ENCODE peak calls at places on chromosomes 13 and 19, in ten cellular contexts. A is cardiac muscle cell, C is esophagus muscularis mucosa, P is bronchial epithelial cell, Z is upper lobe of right lung, S is heart right ventricle, F is cardiac fibroblast, Q is sigmoid colon, Y is GM23338, D is GM20000. L is an unnamed sample.

GRCh38 chr19:52941941-52942370 is 18.7 kb upstream of the ZNF888 start:
- DNase-seq in C (no peak), D (no peak), Z (peak; percentile 71), A (peak; percentile 23), P (peak; percentile 14), F (peak; percentile 32), S (peak; percentile 35), Q (peak; percentile 75), Y (peak; percentile 65), L (peak; percentile 39)

GRCh38 chr19:27740396-27740795 is 1472.6 kb downstream of the UQCRFS1 start:
- DNase-seq in Y (no peak), S (no peak), A (no peak), F (no peak), C (no peak), Q (no peak), D (no peak), Z (no peak), P (no peak), L (no peak)

GRCh38 chr19:45451181-45451849 is 16.5 kb upstream of the FOSB start:
- DNase-seq in S (no peak), A (peak; percentile 72), F (peak; percentile 69), C (no peak), D (no peak), Y (peak; percentile 53), P (peak; percentile 85), Z (no peak), Q (peak; percentile 83), L (peak; percentile 77)

GRCh38 chr13:98265669-98266551 is 88.8 kb upstream of the RNF113B start:
- DNase-seq in D (no peak), Y (no peak), C (no peak), P (no peak), Q (no peak), F (no peak), A (no peak), Z (no peak), S (no peak), L (no peak)

GRCh38 chr19:5125797-5126497 is 157.0 kb downstream of the KDM4B start:
- DNase-seq in A (peak; percentile 42), P (no peak), S (no peak), Q (no peak), F (peak; percentile 61), Z (no peak), D (no peak), C (no peak), Y (peak; percentile 84), L (no peak)

GRCh38 chr13:110442946-110443632 is 118.4 kb downstream of the RAB20 start:
- DNase-seq in D (no peak), Y (no peak), C (no peak), Q (no peak), P (peak; percentile 71), A (peak; percentile 67), S (no peak), Z (no peak), F (peak; percentile 68), L (peak; percentile 51)

GRCh38 chr13:98909016-98909415 is 68.8 kb downstream of the DOCK9 start:
- DNase-seq in A (no peak), Y (no peak), S (no peak), F (no peak), Q (no peak), Z (no peak), P (peak; percentile 89), D (no peak), C (no peak), L (peak; percentile 92)

GRCh38 chr13:65892859-65893258 is 1337.3 kb downstream of the PCDH9 start:
- DNase-seq in A (peak; percentile 5), D (no peak), F (peak; percentile 25), S (no peak), P (peak; percentile 37), Y (no peak), C (no peak), Q (no peak), Z (no peak), L (peak; percentile 42)

GRCh38 chr19:55620410-55620809 is 4.0 kb downstream of the ZNF784 start:
- DNase-seq in C (no peak), Q (no peak), Y (no peak), A (peak; percentile 43), D (no peak), Z (no peak), S (no peak), P (no peak), F (peak; percentile 20), L (no peak)

GRCh38 chr19:3450796-3451411 is 29.4 kb downstream of the SMIM24 start:
- DNase-seq in Q (peak; percentile 96), S (no peak), Z (peak; percentile 78), D (no peak), P (peak; percentile 95), F (peak; percentile 99), Y (no peak), C (peak; percentile 96), A (peak; percentile 100), L (peak; percentile 93)

GRCh38 chr13:20815469-20815868 is 41.7 kb upstream of the EEF1AKMT1 start:
- DNase-seq in C (no peak), Z (no peak), D (no peak), Y (no peak), Q (no peak), P (peak; percentile 39), A (no peak), S (no peak), F (no peak), L (peak; percentile 10)

GRCh38 chr19:18419195-18419698 is at the start of gene SSBP4:
- DNase-seq in Q (no peak), A (peak; percentile 90), D (peak; percentile 97), F (peak; percentile 89), Y (peak; percentile 88), Z (peak; percentile 86), P (no peak), S (peak; percentile 82), C (no peak), L (peak; percentile 76)
- TF ChIP-seq CTCF in Q (no peak), A (no peak), D (peak; percentile 36), F (no peak), Y (peak; percentile 39), Z (peak; percentile 29), P (no peak), S (peak; percentile 23), C (peak; percentile 26), L (no peak)

GRCh38 chr13:26186995-26187394 is 35.1 kb downstream of the RNF6 start:
- DNase-seq in Z (no peak), A (no peak), C (no peak), Q (no peak), Y (peak; percentile 31), P (no peak), F (no peak), D (no peak), S (no peak), L (no peak)

GRCh38 chr13:26184791-26185250 is 37.3 kb downstream of the RNF6 start:
- DNase-seq in Q (peak; percentile 76), S (peak; percentile 38), Z (no peak), A (peak; percentile 82), D (peak; percentile 67), C (no peak), Y (peak; percentile 65), P (peak; percentile 62), F (peak; percentile 84), L (peak; percentile 82)

GRCh38 chr13:26185720-26186119 is 36.4 kb downstream of the RNF6 start:
- DNase-seq in Z (no peak), F (no peak), C (no peak), A (no peak), S (no peak), P (peak; percentile 9), D (no peak), Q (no peak), Y (no peak), L (no peak)

GRCh38 chr13:26183416-26183815 is 38.7 kb downstream of the RNF6 start:
- DNase-seq in Z (no peak), Y (no peak), C (no peak), A (no peak), S (no peak), D (no peak), P (no peak), Q (no peak), F (no peak), L (no peak)

GRCh38 chr13:26186141-26186870 is 35.8 kb downstream of the RNF6 start:
- DNase-seq in F (peak; percentile 96), A (peak; percentile 96), P (peak; percentile 82), Z (peak; percentile 96), Y (peak; percentile 97), S (peak; percentile 87), C (peak; percentile 94), Q (peak; percentile 92), D (peak; percentile 83), L (peak; percentile 96)
- TF ChIP-seq CTCF in F (peak; percentile 55), A (peak; percentile 45), P (peak; percentile 71), Z (peak; percentile 43), Y (peak; percentile 60), S (no peak), C (peak; percentile 17), Q (no peak), D (peak; percentile 44), L (peak; percentile 48)

DNA sequence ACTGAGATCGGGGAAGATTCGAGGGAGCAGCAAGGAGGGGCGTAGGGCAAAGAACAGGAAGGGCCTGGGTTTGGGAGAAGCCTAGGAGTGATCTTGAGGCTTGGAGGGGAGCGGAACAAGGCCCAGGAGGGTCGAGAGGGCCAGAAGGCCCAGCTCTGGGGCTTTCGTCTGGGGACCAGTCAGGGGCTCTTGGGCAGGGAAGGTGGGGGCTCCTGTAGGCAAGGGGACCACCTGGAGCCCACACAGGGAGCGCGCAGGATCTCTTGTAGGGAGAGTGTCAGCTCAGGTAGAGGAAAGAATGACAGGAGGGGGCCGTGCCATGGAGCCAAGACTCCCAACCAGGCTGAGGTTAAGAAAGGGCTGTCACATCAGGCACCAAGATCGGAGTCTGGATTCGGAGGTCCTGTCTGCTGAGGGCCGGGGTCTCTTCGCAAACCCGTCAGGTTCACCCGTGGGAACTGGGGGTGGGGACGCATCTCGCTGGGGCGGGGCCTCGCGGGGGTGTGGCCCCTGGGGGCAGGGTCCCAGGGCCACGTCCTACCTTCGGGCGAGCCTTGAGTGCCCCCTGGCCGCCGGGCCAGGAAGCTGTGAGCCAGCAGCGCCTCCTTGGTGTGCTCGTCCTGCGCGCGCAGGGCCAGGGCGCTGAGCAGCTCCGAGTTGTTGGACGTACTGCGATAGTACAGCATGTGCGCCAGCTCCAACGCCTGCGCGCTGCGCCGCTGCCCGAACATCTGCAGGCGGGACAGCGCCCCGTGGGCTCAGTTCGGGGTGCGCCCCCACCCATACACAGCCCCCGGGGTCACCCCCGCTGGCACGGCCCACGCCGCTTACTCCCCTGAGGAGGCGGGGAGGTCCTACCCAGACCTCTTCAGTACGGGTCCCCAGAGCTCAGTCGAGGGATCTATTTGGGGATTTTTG is 8.4 kb downstream of the EMP3 start:
- DNase-seq in Y (peak; percentile 95), F (peak; percentile 96), S (peak; percentile 92), Z (peak; percentile 97), C (peak; percentile 96), P (peak; percentile 82), D (peak; percentile 95), A (peak; percentile 96), Q (peak; percentile 97), L (peak; percentile 95)
- TF ChIP-seq CTCF in Y (peak; percentile 92), F (peak; percentile 78), S (peak; percentile 74), Z (peak; percentile 87), C (peak; percentile 89), P (peak; percentile 97), D (peak; percentile 94), A (peak; percentile 78), Q (peak; percentile 51), L (peak; percentile 70)

GRCh38 chr19:15696654-15697194 is 23.8 kb downstream of the CYP4F12 start:
- DNase-seq in P (no peak), C (no peak), Z (no peak), Y (no peak), Q (no peak), D (no peak), S (no peak), F (no peak), A (no peak), L (no peak)

GRCh38 chr19:15701757-15702589 is 25.9 kb upstream of the OR10H2 start:
- DNase-seq in C (no peak), A (no peak), F (no peak), S (no peak), D (no peak), P (peak; percentile 39), Q (no peak), Z (no peak), Y (no peak), L (peak; percentile 49)

GRCh38 chr19:15702590-15702930 is 25.3 kb upstream of the OR10H2 start:
- DNase-seq in Y (peak; percentile 26), D (no peak), F (peak; percentile 19), P (peak; percentile 65), Q (peak; percentile 93), Z (peak; percentile 74), A (peak; percentile 52), S (peak; percentile 76), C (peak; percentile 96), L (peak; percentile 61)
- TF ChIP-seq CTCF in Y (no peak), D (peak; percentile 11), F (no peak), P (no peak), Q (no peak), Z (no peak), A (no peak), S (no peak), C (no peak), L (no peak)